ENCODE peak calls at places on chromosomes 12 and 14, in seven cellular contexts. F is testis, C is suprapubic skin, Q is ovary, H is thyroid gland, X is gastrocnemius medialis, E is Peyer's patch. I is an unnamed sample.

GRCh38 chr14:51677276-51677675 is 25.6 kb downstream of the FRMD6 start:
- DNase-seq in F (no peak), C (no peak), Q (no peak), H (no peak), X (no peak), E (no peak), I (no peak)

GRCh38 chr12:53977596-53978464 is 3.1 kb upstream of the HOTAIR start:
- DNase-seq in F (no peak), C (no peak), Q (no peak), H (no peak), X (no peak), E (no peak), I (no peak)

GRCh38 chr12:112751844-112752243 is 39.7 kb upstream of the RPH3A start:
- DNase-seq in F (no peak), C (no peak), Q (no peak), H (no peak), X (no peak), E (no peak), I (no peak)

GRCh38 chr12:28610401-28611114 is 420.3 kb downstream of the CCDC91 start:
- DNase-seq in F (no peak), C (no peak), Q (no peak), H (no peak), X (no peak), E (no peak), I (no peak)

GRCh38 chr12:131928080-131928764 is 854 bp upstream of the PUS1 start:
- DNase-seq in F (no peak), C (no peak), Q (peak), H (no peak), X (no peak), E (peak), I (no peak)

GRCh38 chr12:43776498-43776897 is 17.7 kb downstream of the IRAK4 start:
- DNase-seq in F (no peak), C (no peak), Q (no peak), H (no peak), X (no peak), E (no peak), I (peak)

GRCh38 chr12:124993568-124994434 is at the start of gene BRI3BP:
- DNase-seq in F (peak), C (no peak), Q (no peak), H (peak), X (no peak), E (peak), I (peak)

GRCh38 chr14:87468531-87468930 is 524.5 kb downstream of the GALC start:
- DNase-seq in F (no peak), C (no peak), Q (no peak), H (no peak), X (no peak), E (no peak), I (no peak)

GRCh38 chr14:67411820-67412421 is at the start of gene PLEK2:
- DNase-seq in F (peak), C (no peak), Q (no peak), H (peak), X (no peak), E (peak), I (peak)
- TF ChIP-seq POLR2A in F (no peak), C (no peak), Q (no peak), H (no peak), X (no peak), E (peak), I (peak)

GRCh38 chr12:12704593-12705230 is 8.7 kb upstream of the GPR19 start:
- DNase-seq in F (peak), C (no peak), Q (peak), H (peak), X (peak), E (peak), I (peak)
- TF ChIP-seq POLR2A in F (no peak), C (no peak), Q (no peak), H (no peak), X (no peak), E (no peak), I (no peak)

GRCh38 chr12:101829639-101830390 is 944 bp downstream of the GNPTAB start:
- DNase-seq in F (no peak), C (no peak), Q (no peak), H (peak), X (no peak), E (peak), I (peak)

GRCh38 chr12:101832030-101832429 is 1.3 kb upstream of the GNPTAB start:
- DNase-seq in F (no peak), C (no peak), Q (no peak), H (no peak), X (no peak), E (no peak), I (peak)

GRCh38 chr12:101828463-101829196 is 2.1 kb downstream of the GNPTAB start:
- DNase-seq in F (no peak), C (no peak), Q (no peak), H (no peak), X (no peak), E (peak), I (no peak)

GRCh38 chr12:101826766-101827368 is 3.9 kb downstream of the GNPTAB start:
- DNase-seq in F (no peak), C (no peak), Q (no peak), H (no peak), X (no peak), E (no peak), I (peak)

GRCh38 chr12:101830391-101831325 is at the start of gene GNPTAB:
- DNase-seq in F (peak), C (peak), Q (peak), H (peak), X (peak), E (peak), I (peak)
- TF ChIP-seq POLR2A in F (no peak), C (no peak), Q (no peak), H (no peak), X (no peak), E (peak), I (peak)

DNA sequence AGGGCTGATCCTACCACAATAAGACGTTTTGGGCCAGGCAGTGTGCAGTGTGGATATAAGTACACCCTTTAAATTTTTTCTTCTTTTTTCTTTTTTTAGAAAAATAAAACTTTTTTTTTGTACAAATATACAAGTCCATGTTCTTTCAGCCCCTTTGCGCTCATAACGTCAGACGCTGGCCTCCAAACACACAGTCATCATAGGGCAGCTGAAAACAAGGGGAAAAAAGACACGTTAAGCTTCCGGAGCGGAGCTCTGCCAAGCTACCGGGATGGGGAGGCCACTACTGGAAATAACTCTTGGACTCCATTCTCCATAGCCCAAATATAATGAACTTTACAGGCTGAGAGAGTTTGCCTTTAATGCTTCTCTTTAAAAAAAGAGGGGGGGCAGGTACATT is 2.7 kb downstream of the NFKBIA start:
- DNase-seq in F (no peak), C (no peak), Q (peak), H (peak), X (peak), E (no peak), I (no peak)
- TF ChIP-seq POLR2A in F (no peak), C (no peak), Q (no peak), H (no peak), X (no peak), E (no peak), I (no peak)

DNA sequence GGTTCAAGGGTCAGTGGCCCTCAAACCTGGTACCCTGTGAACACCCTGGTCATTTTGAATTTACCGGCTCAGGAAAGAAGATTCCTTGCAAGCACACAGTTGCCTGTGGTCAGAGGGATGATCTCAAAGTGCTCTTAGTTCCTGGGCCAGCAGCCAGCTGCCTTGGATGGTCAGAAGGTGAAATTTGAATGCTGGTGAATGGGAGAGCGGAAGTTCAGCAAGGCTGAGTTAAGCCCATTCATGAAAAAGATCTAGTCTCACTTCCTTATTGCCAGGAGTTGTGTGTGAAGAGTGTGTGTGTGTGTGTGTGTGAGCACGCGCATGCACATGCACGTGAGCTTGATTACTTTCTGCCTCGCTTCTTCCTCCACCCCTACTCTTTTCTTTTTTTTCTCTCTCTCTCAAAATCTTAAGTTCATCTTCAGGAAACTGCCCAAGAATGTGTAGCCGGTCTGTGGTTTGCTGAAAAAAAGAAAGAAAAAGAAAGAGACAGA is 155.5 kb upstream of the CCND2 start:
- DNase-seq in F (peak), C (no peak), Q (no peak), H (peak), X (peak), E (peak), I (no peak)
- TF ChIP-seq POLR2A in F (no peak), C (no peak), Q (no peak), H (no peak), X (no peak), E (no peak), I (no peak)

I was measured in erythroblast.